ENCODE peak calls at places on chromosomes 12 and 14, in six cellular contexts. J is body of pancreas, O is WTC11, U is EH, T is DMS 273 treated with DMSO at 0.1 percent for 48 hours, G is NCI-H2081. C is an unnamed sample.
A peak's percentile ranks its signal among the peaks of the same experiment; 100 is the strongest.

GRCh38 chr12:82757059-82757458 is 70.4 kb downstream of the TMTC2 start:
- DNase-seq in J (no peak), O (no peak), U (no peak), T (no peak), G (no peak), C (no peak)

GRCh38 chr12:31594681-31595080 is 3.7 kb upstream of the DENND5B start:
- DNase-seq in J (no peak), O (no peak), U (peak; percentile 85), T (no peak), G (no peak), C (no peak)

GRCh38 chr14:42193426-42193766 is 586.7 kb downstream of the LRFN5 start:
- DNase-seq in J (no peak), O (no peak), U (no peak), T (no peak), G (no peak), C (no peak)

GRCh38 chr12:12047682-12048081 is 23.1 kb upstream of the BCL2L14 start:
- DNase-seq in J (no peak), O (no peak), U (no peak), T (no peak), G (no peak), C (no peak)

GRCh38 chr14:80988742-80989429 is 33.5 kb downstream of the TSHR start:
- DNase-seq in J (no peak), O (no peak), U (peak; percentile 8), T (no peak), G (no peak), C (no peak)

GRCh38 chr12:5889381-5890047 is 55.5 kb downstream of the ANO2 start:
- DNase-seq in J (no peak), O (no peak), U (peak; percentile 4), T (no peak), G (peak; percentile 1), C (no peak)

GRCh38 chr12:71556881-71557280 is 106.8 kb downstream of the ZFC3H1 start:
- DNase-seq in J (no peak), O (no peak), U (peak; percentile 97), T (no peak), G (no peak), C (no peak)

GRCh38 chr12:62689042-62689839 is 222.6 kb downstream of the MON2 start:
- DNase-seq in J (no peak), O (no peak), U (peak; percentile 55), T (no peak), G (no peak), C (no peak)

GRCh38 chr12:122852336-122853275 is 17.3 kb downstream of the HIP1R start:
- DNase-seq in J (peak; percentile 38), O (no peak), U (no peak), T (no peak), G (no peak), C (no peak)

GRCh38 chr14:96117101-96117897 is 78.1 kb downstream of the C14orf132 start:
- DNase-seq in J (no peak), O (no peak), U (peak; percentile 27), T (peak; percentile 51), G (peak; percentile 55), C (peak; percentile 94)

GRCh38 chr14:68596701-68597100 is 196.2 kb downstream of the ZFP36L1 start:
- DNase-seq in J (peak; percentile 91), O (no peak), U (no peak), T (no peak), G (no peak), C (no peak)

GRCh38 chr14:101835166-101835557 is 73.7 kb downstream of the PPP2R5C start:
- DNase-seq in J (no peak), O (no peak), U (no peak), T (no peak), G (no peak), C (no peak)

GRCh38 chr14:54488318-54488645 is 498 bp downstream of the GMFB start:
- DNase-seq in J (no peak), O (no peak), U (no peak), T (no peak), G (no peak), C (no peak)

GRCh38 chr14:104348741-104349140 is 210.4 kb downstream of the KIF26A start:
- DNase-seq in J (no peak), O (no peak), U (no peak), T (no peak), G (no peak), C (no peak)

GRCh38 chr12:78095623-78096022 is 264.9 kb downstream of the NAV3 start:
- DNase-seq in J (no peak), O (no peak), U (no peak), T (no peak), G (no peak), C (no peak)

GRCh38 chr12:59632408-59632807 is 36.6 kb downstream of the SLC16A7 start:
- DNase-seq in J (no peak), O (no peak), U (no peak), T (no peak), G (no peak), C (no peak)